ENCODE peak calls at places on chromosomes 11 and 22, in eight cellular contexts. K, F, X, R, Q, D, V and N are unnamed samples.

GRCh38 chr11:76701701-76702100 is 31.2 kb upstream of the LRRC32 start:
- DNase-seq in D (no peak), Q (peak), X (no peak), R (peak), F (no peak), K (peak), V (no peak), N (no peak)

GRCh38 chr11:34599406-34599901 is 21.4 kb upstream of the EHF start:
- DNase-seq in K (peak), V (no peak), X (no peak), R (peak), Q (peak), F (peak), D (peak), N (peak)

GRCh38 chr22:19970031-19970478 is 28.4 kb upstream of the TXNRD2 start:
- DNase-seq in F (no peak), Q (no peak), V (no peak), K (no peak), X (no peak), D (no peak), R (no peak), N (no peak)

GRCh38 chr22:32803020-32803758 is 1.7 kb downstream of the TIMP3 start:
- DNase-seq in D (no peak), F (no peak), V (peak), K (no peak), Q (peak), X (no peak), R (peak), N (no peak)

GRCh38 chr22:17772249-17772962 is 1.9 kb downstream of the BID start:
- DNase-seq in R (peak), V (no peak), F (no peak), X (no peak), K (peak), Q (no peak), D (no peak), N (no peak)

GRCh38 chr11:97140885-97141494 is 751.2 kb downstream of the JRKL start:
- DNase-seq in R (peak), D (peak), X (no peak), F (no peak), K (peak), Q (no peak), V (peak), N (peak)

GRCh38 chr11:122230387-122230760 is 114.4 kb upstream of the BLID start:
- DNase-seq in D (no peak), R (peak), F (no peak), V (no peak), Q (peak), K (no peak), X (no peak), N (no peak)

GRCh38 chr11:46248270-46249102 is 29.0 kb upstream of the CREB3L1 start:
- DNase-seq in K (peak), F (peak), V (no peak), Q (peak), D (peak), R (peak), X (no peak), N (no peak)

GRCh38 chr11:19444231-19444630 is 203.5 kb upstream of the E2F8 start:
- DNase-seq in Q (no peak), F (no peak), X (no peak), D (no peak), K (no peak), R (peak), V (no peak), N (no peak)

GRCh38 chr11:61826930-61827572 is 1.0 kb upstream of the FADS2 start:
- DNase-seq in R (no peak), V (no peak), F (no peak), X (no peak), Q (no peak), K (no peak), D (no peak), N (no peak)

GRCh38 chr22:44775862-44776261 is 23.5 kb downstream of the ARHGAP8 start:
- DNase-seq in D (no peak), F (no peak), R (no peak), V (no peak), K (peak), X (no peak), Q (no peak), N (no peak)

GRCh38 chr22:32897400-32897799 is 95.9 kb downstream of the TIMP3 start:
- DNase-seq in R (peak), D (no peak), Q (peak), V (no peak), F (no peak), X (no peak), K (no peak), N (no peak)

GRCh38 chr11:46009647-46010046 is 87.2 kb downstream of the LARGE2 start:
- DNase-seq in X (no peak), R (peak), F (no peak), D (no peak), Q (peak), K (no peak), V (no peak), N (no peak)

GRCh38 chr11:126731526-126731925 is 269.0 kb downstream of the KIRREL3 start:
- DNase-seq in V (peak), R (no peak), Q (no peak), X (no peak), D (no peak), K (no peak), F (no peak), N (no peak)

GRCh38 chr22:33650244-33650643 is 270.0 kb downstream of the LARGE1 start:
- DNase-seq in R (peak), D (no peak), K (no peak), Q (no peak), F (no peak), V (no peak), X (no peak), N (no peak)

GRCh38 chr11:34157163-34157562 is 51.7 kb downstream of the NAT10 start:
- DNase-seq in F (no peak), X (no peak), Q (no peak), R (no peak), D (no peak), V (no peak), K (no peak), N (no peak)

GRCh38 chr11:104549019-104549418 is 349.2 kb downstream of the CASP12 start:
- DNase-seq in K (no peak), V (no peak), F (no peak), R (no peak), Q (no peak), X (no peak), D (no peak), N (no peak)
- TF ChIP-seq EZH2 in K (no peak), V (no peak), F (no peak), R (no peak), Q (no peak), X (no peak), D (no peak), N (no peak)

DNA sequence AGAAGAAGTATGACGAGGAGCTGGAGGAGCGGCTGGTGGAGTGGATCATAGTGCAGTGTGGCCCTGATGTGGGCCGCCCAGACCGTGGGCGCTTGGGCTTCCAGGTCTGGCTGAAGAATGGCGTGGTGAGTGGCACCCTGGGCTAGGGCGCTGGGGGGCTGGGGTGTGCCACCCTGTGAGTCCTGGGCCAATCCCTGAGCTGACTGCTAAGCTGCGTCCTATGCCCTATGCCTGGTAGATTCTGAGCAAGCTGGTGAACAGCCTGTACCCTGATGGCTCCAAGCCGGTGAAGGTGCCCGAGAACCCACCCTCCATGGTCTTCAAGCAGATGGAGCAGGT is 3.9 kb downstream of the TAGLN start:
- DNase-seq in K (no peak), F (no peak), V (no peak), R (no peak), X (no peak), D (no peak), Q (no peak), N (no peak)
- H3K4me3 ChIP-seq in K (no peak), F (no peak), V (no peak), R (peak), X (no peak), D (no peak), Q (peak), N (no peak)

DNA sequence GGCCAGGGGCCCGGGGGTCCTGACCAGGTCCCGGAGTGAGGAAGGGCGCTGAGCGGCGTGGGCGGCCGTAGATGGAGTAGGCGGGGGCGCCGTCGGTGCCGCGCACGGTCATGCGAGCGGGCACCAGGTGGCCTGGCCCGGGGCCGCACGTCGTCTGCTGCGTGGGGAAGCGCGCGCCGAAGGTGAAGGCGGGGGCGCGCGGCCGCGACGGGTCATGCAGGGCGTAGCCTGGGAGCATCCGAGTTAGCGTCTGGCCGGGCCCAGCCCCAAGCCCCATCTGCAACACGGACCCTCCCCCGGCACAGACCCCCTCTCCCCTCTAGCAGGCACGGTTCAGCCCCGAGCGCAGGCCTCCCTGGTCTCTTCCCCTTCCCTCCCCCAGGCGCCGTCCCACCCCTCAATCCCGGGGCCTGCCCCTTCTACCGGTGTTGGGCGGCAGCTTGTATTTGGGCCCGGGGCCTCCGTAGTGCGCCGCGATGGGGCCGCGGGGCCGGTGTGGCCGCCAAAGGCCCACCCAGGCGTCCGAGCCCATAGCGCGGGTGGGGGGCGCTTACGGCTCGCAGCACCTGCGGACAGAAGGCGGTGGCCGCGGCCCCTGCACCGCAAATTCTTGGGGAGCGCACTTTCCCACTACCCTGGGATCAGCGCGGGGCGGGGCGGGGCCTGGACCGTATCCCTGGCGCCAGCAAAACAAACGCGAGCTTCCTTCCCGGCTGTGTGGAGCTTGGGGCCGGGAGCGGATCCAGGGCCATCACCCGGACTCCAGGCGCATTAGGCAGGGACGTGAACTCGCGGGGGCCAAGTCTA is 1.9 kb upstream of the TYMP start:
- DNase-seq in F (no peak), Q (peak), D (no peak), R (peak), X (no peak), V (peak), K (peak), N (no peak)
- TF ChIP-seq EZH2 in F (no peak), Q (peak), D (no peak), R (no peak), X (peak), V (peak), K (no peak), N (no peak)

DNA sequence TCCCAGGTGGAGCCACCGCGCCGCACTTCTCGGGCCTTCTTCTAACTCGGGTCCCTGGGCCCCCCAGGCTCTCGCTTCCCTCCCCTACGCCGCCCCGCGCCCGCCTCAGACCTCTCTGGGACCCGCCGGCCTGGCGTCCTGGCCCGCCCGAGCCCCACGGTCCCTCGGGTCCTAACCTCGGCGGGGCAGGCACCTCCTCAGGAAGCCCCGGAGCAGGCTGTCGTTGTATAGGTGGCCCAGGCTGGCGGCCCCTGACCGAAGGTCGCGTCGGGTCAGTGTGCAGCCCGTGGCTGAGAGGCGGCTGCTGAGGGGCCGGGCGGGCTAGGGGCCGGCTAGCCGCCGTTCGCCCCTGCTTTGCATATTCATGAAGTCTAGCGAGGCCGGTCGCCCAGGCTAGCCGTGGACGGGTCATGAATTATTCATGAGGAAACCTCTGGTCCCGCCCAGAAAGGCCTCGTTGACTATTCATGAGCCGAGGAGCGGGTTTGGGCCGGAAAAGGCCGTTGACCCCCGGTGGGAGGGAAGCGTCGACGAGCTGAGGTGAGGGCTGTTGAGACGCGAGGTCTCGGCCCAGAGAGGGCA is at the start of gene HORMAD2:
- DNase-seq in K (no peak), F (no peak), X (peak), R (peak), Q (peak), D (no peak), V (peak), N (peak)
- H3K4me3 ChIP-seq in K (no peak), F (no peak), X (peak), R (peak), Q (peak), D (no peak), V (peak), N (peak)